ENCODE peak calls at places on chromosomes 2 and 18, in four cellular contexts. One of them, this sample, is unnamed.
A peak's percentile ranks its signal among the peaks of the same experiment; 100 is the strongest.

GRCh38 chr18:26925313-26925712 is 59.8 kb upstream of the AQP4 start:
- DNase-seq in kidney: no peak
- DNase-seq in glutamatergic neuron: no peak
- DNase-seq in stimulated activated CD4-positive, alpha-beta T cell treated with anti-CD3 and anti-CD28 coated beads, TNF-alpha, amount 100 ng/mL, for 4 hours: no peak
- DNase-seq in this sample: no peak

GRCh38 chr2:70247364-70248144 is 874 bp downstream of the TIA1 start:
- DNase-seq in glutamatergic neuron: no peak
- DNase-seq in kidney: no peak
- DNase-seq in stimulated activated CD4-positive, alpha-beta T cell treated with anti-CD3 and anti-CD28 coated beads, TNF-alpha, amount 100 ng/mL, for 4 hours: no peak
- DNase-seq in this sample: peak; percentile 26

GRCh38 chr2:191899442-191899841 is 52.6 kb upstream of the CAVIN2 start:
- DNase-seq in kidney: no peak
- DNase-seq in glutamatergic neuron: no peak
- DNase-seq in stimulated activated CD4-positive, alpha-beta T cell treated with anti-CD3 and anti-CD28 coated beads, TNF-alpha, amount 100 ng/mL, for 4 hours: no peak
- DNase-seq in this sample: no peak

GRCh38 chr2:20008703-20009102 is 3.8 kb downstream of the MATN3 start:
- DNase-seq in stimulated activated CD4-positive, alpha-beta T cell treated with anti-CD3 and anti-CD28 coated beads, TNF-alpha, amount 100 ng/mL, for 4 hours: no peak
- DNase-seq in kidney: no peak
- DNase-seq in glutamatergic neuron: no peak
- DNase-seq in this sample: no peak

GRCh38 chr18:3051718-3052410 is 38.9 kb upstream of the LPIN2 start:
- DNase-seq in glutamatergic neuron: no peak
- DNase-seq in stimulated activated CD4-positive, alpha-beta T cell treated with anti-CD3 and anti-CD28 coated beads, TNF-alpha, amount 100 ng/mL, for 4 hours: no peak
- DNase-seq in kidney: no peak
- DNase-seq in this sample: no peak

GRCh38 chr2:32357545-32358482 is 991 bp downstream of the BIRC6 start:
- DNase-seq in stimulated activated CD4-positive, alpha-beta T cell treated with anti-CD3 and anti-CD28 coated beads, TNF-alpha, amount 100 ng/mL, for 4 hours: no peak
- DNase-seq in glutamatergic neuron: peak; percentile 74
- DNase-seq in kidney: peak; percentile 83
- DNase-seq in this sample: peak; percentile 43

GRCh38 chr18:56933472-56933871 is 213.4 kb upstream of the BOD1L2 start:
- DNase-seq in glutamatergic neuron: no peak
- DNase-seq in kidney: no peak
- DNase-seq in stimulated activated CD4-positive, alpha-beta T cell treated with anti-CD3 and anti-CD28 coated beads, TNF-alpha, amount 100 ng/mL, for 4 hours: no peak
- DNase-seq in this sample: no peak

GRCh38 chr2:235006461-235006860 is 54.6 kb downstream of the SH3BP4 start:
- DNase-seq in kidney: peak; percentile 30
- DNase-seq in glutamatergic neuron: no peak
- DNase-seq in stimulated activated CD4-positive, alpha-beta T cell treated with anti-CD3 and anti-CD28 coated beads, TNF-alpha, amount 100 ng/mL, for 4 hours: no peak
- DNase-seq in this sample: no peak

GRCh38 chr2:241882090-241882625 is 12.6 kb downstream of the RTP5 start:
- DNase-seq in stimulated activated CD4-positive, alpha-beta T cell treated with anti-CD3 and anti-CD28 coated beads, TNF-alpha, amount 100 ng/mL, for 4 hours: peak; percentile 58
- DNase-seq in glutamatergic neuron: no peak
- DNase-seq in kidney: peak; percentile 90
- DNase-seq in this sample: peak; percentile 59

GRCh38 chr2:69291004-69291650 is 95.9 kb downstream of the GFPT1 start:
- DNase-seq in glutamatergic neuron: no peak
- DNase-seq in kidney: no peak
- DNase-seq in stimulated activated CD4-positive, alpha-beta T cell treated with anti-CD3 and anti-CD28 coated beads, TNF-alpha, amount 100 ng/mL, for 4 hours: no peak
- DNase-seq in this sample: no peak

GRCh38 chr2:217691920-217692666 is 310.7 kb downstream of the TNS1 start:
- DNase-seq in stimulated activated CD4-positive, alpha-beta T cell treated with anti-CD3 and anti-CD28 coated beads, TNF-alpha, amount 100 ng/mL, for 4 hours: no peak
- DNase-seq in kidney: no peak
- DNase-seq in glutamatergic neuron: no peak
- DNase-seq in this sample: no peak

GRCh38 chr2:20241973-20242726 is 17.2 kb upstream of the SDC1 start:
- DNase-seq in glutamatergic neuron: peak; percentile 32
- DNase-seq in kidney: no peak
- DNase-seq in stimulated activated CD4-positive, alpha-beta T cell treated with anti-CD3 and anti-CD28 coated beads, TNF-alpha, amount 100 ng/mL, for 4 hours: no peak
- DNase-seq in this sample: no peak

GRCh38 chr2:221176666-221177065 is 395.4 kb downstream of the EPHA4 start:
- DNase-seq in kidney: no peak
- DNase-seq in glutamatergic neuron: no peak
- DNase-seq in stimulated activated CD4-positive, alpha-beta T cell treated with anti-CD3 and anti-CD28 coated beads, TNF-alpha, amount 100 ng/mL, for 4 hours: no peak
- DNase-seq in this sample: peak; percentile 7

GRCh38 chr2:176643711-176644110 is 374.5 kb downstream of the MTX2 start:
- DNase-seq in glutamatergic neuron: peak; percentile 19
- DNase-seq in kidney: peak; percentile 62
- DNase-seq in stimulated activated CD4-positive, alpha-beta T cell treated with anti-CD3 and anti-CD28 coated beads, TNF-alpha, amount 100 ng/mL, for 4 hours: no peak
- DNase-seq in this sample: peak; percentile 64

GRCh38 chr2:74835831-74836674 is 2.1 kb downstream of the HK2 start:
- DNase-seq in stimulated activated CD4-positive, alpha-beta T cell treated with anti-CD3 and anti-CD28 coated beads, TNF-alpha, amount 100 ng/mL, for 4 hours: no peak
- DNase-seq in glutamatergic neuron: no peak
- DNase-seq in kidney: no peak
- DNase-seq in this sample: peak; percentile 79

GRCh38 chr2:121287146-121287798 is 2.3 kb upstream of the TFCP2L1 start:
- DNase-seq in glutamatergic neuron: no peak
- DNase-seq in kidney: no peak
- DNase-seq in stimulated activated CD4-positive, alpha-beta T cell treated with anti-CD3 and anti-CD28 coated beads, TNF-alpha, amount 100 ng/mL, for 4 hours: no peak
- DNase-seq in this sample: no peak

GRCh38 chr2:160085662-160086061 is 23.2 kb upstream of the PLA2R1 start:
- DNase-seq in stimulated activated CD4-positive, alpha-beta T cell treated with anti-CD3 and anti-CD28 coated beads, TNF-alpha, amount 100 ng/mL, for 4 hours: no peak
- DNase-seq in kidney: no peak
- DNase-seq in glutamatergic neuron: no peak
- DNase-seq in this sample: no peak

This sample was measured in NCI-H2081.